ENCODE peak calls at places on chromosome 6, in six cellular contexts. One of them, this sample, is unnamed.

GRCh38 chr6:141359953-141360352 is 772.8 kb upstream of the GJE1 start:
- DNase-seq in Peyer's patch: no peak
- DNase-seq in uterus: no peak
- DNase-seq in K562: no peak
- DNase-seq in heart left ventricle: peak
- DNase-seq in HCT116: no peak
- DNase-seq in this sample: no peak

GRCh38 chr6:44674226-44675155 is 287.0 kb downstream of the CDC5L start:
- DNase-seq in Peyer's patch: no peak
- DNase-seq in uterus: no peak
- DNase-seq in K562: no peak
- DNase-seq in heart left ventricle: no peak
- DNase-seq in HCT116: peak
- DNase-seq in this sample: no peak

GRCh38 chr6:127266892-127267741 is 453 bp downstream of the RNF146 start:
- DNase-seq in Peyer's patch: no peak
- DNase-seq in uterus: peak
- DNase-seq in K562: peak
- DNase-seq in heart left ventricle: peak
- DNase-seq in HCT116: peak
- DNase-seq in this sample: no peak

GRCh38 chr6:131678401-131678800 is 22.8 kb downstream of the OR2A4 start:
- DNase-seq in Peyer's patch: no peak
- DNase-seq in uterus: no peak
- DNase-seq in K562: no peak
- DNase-seq in heart left ventricle: no peak
- DNase-seq in HCT116: no peak
- DNase-seq in this sample: no peak

GRCh38 chr6:4412488-4412887 is 277.1 kb upstream of the ECI2 start:
- DNase-seq in Peyer's patch: no peak
- DNase-seq in uterus: no peak
- DNase-seq in K562: no peak
- DNase-seq in heart left ventricle: no peak
- DNase-seq in HCT116: no peak
- DNase-seq in this sample: no peak

GRCh38 chr6:15927531-15928230 is 201.2 kb upstream of the MYLIP start:
- DNase-seq in Peyer's patch: no peak
- DNase-seq in uterus: no peak
- DNase-seq in K562: no peak
- DNase-seq in heart left ventricle: no peak
- DNase-seq in HCT116: no peak
- DNase-seq in this sample: no peak

GRCh38 chr6:111468329-111469012 is 14.5 kb downstream of the REV3L start:
- DNase-seq in Peyer's patch: no peak
- DNase-seq in uterus: no peak
- DNase-seq in K562: no peak
- DNase-seq in heart left ventricle: no peak
- DNase-seq in HCT116: no peak
- DNase-seq in this sample: no peak

GRCh38 chr6:43803783-43804549 is 34.0 kb downstream of the VEGFA start:
- DNase-seq in Peyer's patch: peak
- DNase-seq in uterus: no peak
- DNase-seq in K562: no peak
- DNase-seq in heart left ventricle: no peak
- DNase-seq in HCT116: peak
- DNase-seq in this sample: no peak

GRCh38 chr6:49004806-49005205 is 458.2 kb downstream of the MMUT start:
- DNase-seq in Peyer's patch: no peak
- DNase-seq in uterus: no peak
- DNase-seq in K562: no peak
- DNase-seq in heart left ventricle: no peak
- DNase-seq in HCT116: no peak
- DNase-seq in this sample: no peak

GRCh38 chr6:130625825-130626500 is 201.2 kb upstream of the SMLR1 start:
- DNase-seq in Peyer's patch: no peak
- DNase-seq in uterus: no peak
- DNase-seq in K562: no peak
- DNase-seq in heart left ventricle: no peak
- DNase-seq in HCT116: peak
- DNase-seq in this sample: no peak

GRCh38 chr6:16576391-16577368 is 184.6 kb downstream of the ATXN1 start:
- DNase-seq in Peyer's patch: no peak
- DNase-seq in uterus: no peak
- DNase-seq in K562: no peak
- DNase-seq in heart left ventricle: no peak
- DNase-seq in HCT116: no peak
- DNase-seq in this sample: no peak

GRCh38 chr6:168372871-168373270 is 53.3 kb upstream of the DACT2 start:
- DNase-seq in Peyer's patch: peak
- DNase-seq in uterus: no peak
- DNase-seq in K562: no peak
- DNase-seq in heart left ventricle: no peak
- DNase-seq in HCT116: no peak
- DNase-seq in this sample: no peak

GRCh38 chr6:35084041-35084491 is 57.1 kb downstream of the TCP11 start:
- DNase-seq in Peyer's patch: peak
- DNase-seq in uterus: no peak
- DNase-seq in K562: no peak
- DNase-seq in heart left ventricle: peak
- DNase-seq in HCT116: no peak
- DNase-seq in this sample: no peak

GRCh38 chr6:113122060-113122459 is 735.1 kb upstream of the MARCKS start:
- DNase-seq in Peyer's patch: no peak
- DNase-seq in uterus: no peak
- DNase-seq in K562: no peak
- DNase-seq in heart left ventricle: peak
- DNase-seq in HCT116: peak
- DNase-seq in this sample: no peak

GRCh38 chr6:13741358-13741757 is 29.7 kb upstream of the RANBP9 start:
- DNase-seq in Peyer's patch: no peak
- DNase-seq in uterus: no peak
- DNase-seq in K562: no peak
- DNase-seq in heart left ventricle: no peak
- DNase-seq in HCT116: no peak
- DNase-seq in this sample: no peak

GRCh38 chr6:56851541-56852248 is 103.2 kb upstream of the BEND6 start:
- DNase-seq in Peyer's patch: no peak
- DNase-seq in uterus: peak
- DNase-seq in K562: peak
- DNase-seq in heart left ventricle: peak
- DNase-seq in HCT116: no peak
- DNase-seq in this sample: peak

GRCh38 chr6:18389479-18389878 is 2.3 kb downstream of the RNF144B start:
- DNase-seq in Peyer's patch: no peak
- DNase-seq in uterus: no peak
- DNase-seq in K562: no peak
- DNase-seq in heart left ventricle: no peak
- DNase-seq in HCT116: no peak
- DNase-seq in this sample: no peak

GRCh38 chr6:93784794-93785757 is 365.7 kb upstream of the EPHA7 start:
- DNase-seq in Peyer's patch: no peak
- DNase-seq in uterus: no peak
- DNase-seq in K562: no peak
- DNase-seq in heart left ventricle: peak
- DNase-seq in HCT116: no peak
- DNase-seq in this sample: no peak

GRCh38 chr6:169780571-169781091 is 29.2 kb downstream of the ERMARD start:
- DNase-seq in Peyer's patch: no peak
- DNase-seq in uterus: no peak
- DNase-seq in K562: no peak
- DNase-seq in heart left ventricle: no peak
- DNase-seq in HCT116: no peak
- DNase-seq in this sample: no peak

GRCh38 chr6:168660400-168660945 is 219.5 kb downstream of the SMOC2 start:
- DNase-seq in Peyer's patch: no peak
- DNase-seq in uterus: no peak
- DNase-seq in K562: no peak
- DNase-seq in heart left ventricle: no peak
- DNase-seq in HCT116: no peak
- DNase-seq in this sample: no peak

GRCh38 chr6:25446815-25447569 is 167.8 kb downstream of the CARMIL1 start:
- DNase-seq in Peyer's patch: no peak
- DNase-seq in uterus: no peak
- DNase-seq in K562: no peak
- DNase-seq in heart left ventricle: no peak
- DNase-seq in HCT116: no peak
- DNase-seq in this sample: no peak

GRCh38 chr6:5746392-5747140 is 260.2 kb downstream of the NRN1 start:
- DNase-seq in Peyer's patch: no peak
- DNase-seq in uterus: no peak
- DNase-seq in K562: peak
- DNase-seq in heart left ventricle: peak
- DNase-seq in HCT116: no peak
- DNase-seq in this sample: no peak

GRCh38 chr6:170374571-170375444 is 68.2 kb downstream of the FAM120B start:
- DNase-seq in Peyer's patch: no peak
- DNase-seq in uterus: no peak
- DNase-seq in K562: no peak
- DNase-seq in heart left ventricle: no peak
- DNase-seq in HCT116: no peak
- DNase-seq in this sample: no peak

GRCh38 chr6:98579089-98579488 is 255.3 kb upstream of the POU3F2 start:
- DNase-seq in Peyer's patch: no peak
- DNase-seq in uterus: no peak
- DNase-seq in K562: no peak
- DNase-seq in heart left ventricle: no peak
- DNase-seq in HCT116: no peak
- DNase-seq in this sample: no peak

GRCh38 chr6:132425176-132425575 is 23.9 kb upstream of the MOXD1 start:
- DNase-seq in Peyer's patch: no peak
- DNase-seq in uterus: no peak
- DNase-seq in K562: no peak
- DNase-seq in heart left ventricle: no peak
- DNase-seq in HCT116: no peak
- DNase-seq in this sample: no peak

GRCh38 chr6:150208606-150209352 is 65.9 kb downstream of the PPP1R14C start:
- DNase-seq in Peyer's patch: no peak
- DNase-seq in uterus: no peak
- DNase-seq in K562: no peak
- DNase-seq in heart left ventricle: no peak
- DNase-seq in HCT116: no peak
- DNase-seq in this sample: no peak

GRCh38 chr6:73923899-73924485 is 228.0 kb downstream of the CD109 start:
- DNase-seq in Peyer's patch: no peak
- DNase-seq in uterus: no peak
- DNase-seq in K562: no peak
- DNase-seq in heart left ventricle: peak
- DNase-seq in HCT116: no peak
- DNase-seq in this sample: no peak

GRCh38 chr6:37624606-37625574 is 72.8 kb downstream of the MDGA1 start:
- DNase-seq in Peyer's patch: peak
- DNase-seq in uterus: no peak
- DNase-seq in K562: no peak
- DNase-seq in heart left ventricle: peak
- DNase-seq in HCT116: no peak
- DNase-seq in this sample: no peak

GRCh38 chr6:135902756-135903331 is 51.3 kb downstream of the PDE7B start:
- DNase-seq in Peyer's patch: no peak
- DNase-seq in uterus: no peak
- DNase-seq in K562: no peak
- DNase-seq in heart left ventricle: no peak
- DNase-seq in HCT116: no peak
- DNase-seq in this sample: no peak

GRCh38 chr6:168280899-168281245 is 38.7 kb downstream of the DACT2 start:
- DNase-seq in Peyer's patch: no peak
- DNase-seq in uterus: no peak
- DNase-seq in K562: no peak
- DNase-seq in heart left ventricle: no peak
- DNase-seq in HCT116: no peak
- DNase-seq in this sample: no peak

GRCh38 chr6:106688177-106688951 is 59.0 kb downstream of the QRSL1 start:
- DNase-seq in Peyer's patch: no peak
- DNase-seq in uterus: no peak
- DNase-seq in K562: no peak
- DNase-seq in heart left ventricle: no peak
- DNase-seq in HCT116: no peak
- DNase-seq in this sample: no peak

GRCh38 chr6:31558631-31559500 is 11.5 kb downstream of the NFKBIL1 start:
- DNase-seq in Peyer's patch: no peak
- DNase-seq in uterus: peak
- DNase-seq in K562: peak
- DNase-seq in heart left ventricle: no peak
- DNase-seq in HCT116: no peak
- DNase-seq in this sample: no peak
- TF ChIP-seq POLR2A in Peyer's patch: no peak
- TF ChIP-seq POLR2A in uterus: no peak
- TF ChIP-seq POLR2A in K562: no peak
- TF ChIP-seq POLR2A in heart left ventricle: no peak
- TF ChIP-seq POLR2A in HCT116: no peak
- TF ChIP-seq POLR2A in this sample: no peak

GRCh38 chr6:32151131-32151884 is 431 bp downstream of the PRRT1 start:
- DNase-seq in Peyer's patch: peak
- DNase-seq in uterus: peak
- DNase-seq in K562: no peak
- DNase-seq in heart left ventricle: no peak
- DNase-seq in HCT116: no peak
- DNase-seq in this sample: no peak

GRCh38 chr6:32153252-32153834 is 598 bp upstream of the PPT2 start:
- DNase-seq in Peyer's patch: peak
- DNase-seq in uterus: peak
- DNase-seq in K562: peak
- DNase-seq in heart left ventricle: no peak
- DNase-seq in HCT116: no peak
- DNase-seq in this sample: no peak

GRCh38 chr6:32152414-32153251 is 894 bp upstream of the PRRT1 start:
- DNase-seq in Peyer's patch: no peak
- DNase-seq in uterus: peak
- DNase-seq in K562: peak
- DNase-seq in heart left ventricle: no peak
- DNase-seq in HCT116: no peak
- DNase-seq in this sample: peak

GRCh38 chr6:32149932-32150920 is 1.5 kb downstream of the PRRT1 start:
- DNase-seq in Peyer's patch: peak
- DNase-seq in uterus: no peak
- DNase-seq in K562: no peak
- DNase-seq in heart left ventricle: no peak
- DNase-seq in HCT116: no peak
- DNase-seq in this sample: peak

GRCh38 chr6:32151885-32152311 is at the start of gene PRRT1:
- DNase-seq in Peyer's patch: no peak
- DNase-seq in uterus: peak
- DNase-seq in K562: no peak
- DNase-seq in heart left ventricle: no peak
- DNase-seq in HCT116: no peak
- DNase-seq in this sample: peak
- H3K27ac ChIP-seq in Peyer's patch: peak
- H3K27ac ChIP-seq in uterus: peak
- H3K27ac ChIP-seq in K562: peak
- H3K27ac ChIP-seq in heart left ventricle: peak
- H3K27ac ChIP-seq in HCT116: peak
- H3K27ac ChIP-seq in this sample: peak

GRCh38 chr6:64085126-64085525 is 449.5 kb downstream of the PHF3 start:
- DNase-seq in Peyer's patch: no peak
- DNase-seq in uterus: no peak
- DNase-seq in K562: no peak
- DNase-seq in heart left ventricle: no peak
- DNase-seq in HCT116: no peak
- DNase-seq in this sample: no peak
- TF ChIP-seq POLR2A in Peyer's patch: no peak
- TF ChIP-seq POLR2A in uterus: no peak
- TF ChIP-seq POLR2A in K562: no peak
- TF ChIP-seq POLR2A in heart left ventricle: no peak
- TF ChIP-seq POLR2A in HCT116: no peak
- TF ChIP-seq POLR2A in this sample: no peak

GRCh38 chr6:155493694-155494143 is 38.1 kb upstream of the NOX3 start:
- DNase-seq in Peyer's patch: no peak
- DNase-seq in uterus: peak
- DNase-seq in K562: no peak
- DNase-seq in heart left ventricle: peak
- DNase-seq in HCT116: peak
- DNase-seq in this sample: peak
- H3K27ac ChIP-seq in Peyer's patch: peak
- H3K27ac ChIP-seq in uterus: peak
- H3K27ac ChIP-seq in K562: no peak
- H3K27ac ChIP-seq in heart left ventricle: no peak
- H3K27ac ChIP-seq in HCT116: peak
- H3K27ac ChIP-seq in this sample: peak

This sample was measured in ovary.